ENCODE peak calls at places on chromosomes 4 and X, in ten cellular contexts. One of them, this sample, is unnamed.

GRCh38 chr4:27154706-27155105 is 294.1 kb downstream of the STIM2 start:
- DNase-seq in neural crest cell: no peak
- DNase-seq in progenitor cell of endocrine pancreas: no peak
- DNase-seq in GM23338: no peak
- DNase-seq in RWPE1: peak
- DNase-seq in glutamatergic neuron: no peak
- DNase-seq in AG09319: no peak
- DNase-seq in AG09309: peak
- DNase-seq in adrenal gland: no peak
- DNase-seq in AG10803: peak
- DNase-seq in this sample: no peak

GRCh38 chrX:132022115-132022862 is 813 bp upstream of the STK26 start:
- DNase-seq in glutamatergic neuron: no peak
- DNase-seq in neural crest cell: no peak
- DNase-seq in progenitor cell of endocrine pancreas: no peak
- DNase-seq in GM23338: peak
- DNase-seq in RWPE1: no peak
- DNase-seq in AG09309: no peak
- DNase-seq in adrenal gland: no peak
- DNase-seq in AG10803: no peak
- DNase-seq in AG09319: no peak
- DNase-seq in this sample: no peak

GRCh38 chrX:101397779-101398178 is 7.0 kb downstream of the RPL36A start:
- DNase-seq in progenitor cell of endocrine pancreas: no peak
- DNase-seq in glutamatergic neuron: no peak
- DNase-seq in AG09309: no peak
- DNase-seq in RWPE1: no peak
- DNase-seq in neural crest cell: no peak
- DNase-seq in GM23338: peak
- DNase-seq in adrenal gland: no peak
- DNase-seq in AG09319: no peak
- DNase-seq in AG10803: no peak
- DNase-seq in this sample: no peak

GRCh38 chrX:98523026-98523425 is 1639.3 kb downstream of the RPA4 start:
- DNase-seq in GM23338: peak
- DNase-seq in glutamatergic neuron: no peak
- DNase-seq in RWPE1: no peak
- DNase-seq in AG10803: no peak
- DNase-seq in AG09309: no peak
- DNase-seq in progenitor cell of endocrine pancreas: no peak
- DNase-seq in AG09319: no peak
- DNase-seq in neural crest cell: no peak
- DNase-seq in adrenal gland: no peak
- DNase-seq in this sample: no peak

GRCh38 chr4:172996571-172997216 is 171.9 kb upstream of the GALNT7 start:
- DNase-seq in neural crest cell: no peak
- DNase-seq in glutamatergic neuron: no peak
- DNase-seq in GM23338: no peak
- DNase-seq in progenitor cell of endocrine pancreas: no peak
- DNase-seq in AG10803: peak
- DNase-seq in AG09319: no peak
- DNase-seq in RWPE1: peak
- DNase-seq in adrenal gland: peak
- DNase-seq in AG09309: no peak
- DNase-seq in this sample: no peak

GRCh38 chrX:39726810-39727209 is 370.9 kb downstream of the BCOR start:
- DNase-seq in glutamatergic neuron: peak
- DNase-seq in progenitor cell of endocrine pancreas: no peak
- DNase-seq in adrenal gland: no peak
- DNase-seq in AG10803: peak
- DNase-seq in GM23338: no peak
- DNase-seq in neural crest cell: no peak
- DNase-seq in AG09309: no peak
- DNase-seq in AG09319: no peak
- DNase-seq in RWPE1: no peak
- DNase-seq in this sample: no peak

GRCh38 chr4:81207793-81208192 is 7.2 kb downstream of the PRKG2 start:
- DNase-seq in AG10803: peak
- DNase-seq in GM23338: no peak
- DNase-seq in RWPE1: peak
- DNase-seq in glutamatergic neuron: no peak
- DNase-seq in neural crest cell: no peak
- DNase-seq in adrenal gland: no peak
- DNase-seq in progenitor cell of endocrine pancreas: no peak
- DNase-seq in AG09319: peak
- DNase-seq in AG09309: peak
- DNase-seq in this sample: peak

GRCh38 chrX:39753296-39753996 is 344.3 kb downstream of the BCOR start:
- DNase-seq in AG09319: no peak
- DNase-seq in glutamatergic neuron: no peak
- DNase-seq in neural crest cell: no peak
- DNase-seq in AG10803: no peak
- DNase-seq in progenitor cell of endocrine pancreas: no peak
- DNase-seq in AG09309: no peak
- DNase-seq in GM23338: peak
- DNase-seq in RWPE1: no peak
- DNase-seq in adrenal gland: no peak
- DNase-seq in this sample: no peak

GRCh38 chr4:16844796-16845586 is 53.5 kb downstream of the LDB2 start:
- DNase-seq in AG09319: no peak
- DNase-seq in AG10803: no peak
- DNase-seq in glutamatergic neuron: no peak
- DNase-seq in progenitor cell of endocrine pancreas: no peak
- DNase-seq in RWPE1: no peak
- DNase-seq in GM23338: no peak
- DNase-seq in AG09309: no peak
- DNase-seq in neural crest cell: no peak
- DNase-seq in adrenal gland: no peak
- DNase-seq in this sample: no peak

GRCh38 chr4:124334119-124334518 is 378.4 kb downstream of the ANKRD50 start:
- DNase-seq in AG09319: peak
- DNase-seq in GM23338: peak
- DNase-seq in AG10803: peak
- DNase-seq in glutamatergic neuron: no peak
- DNase-seq in RWPE1: peak
- DNase-seq in adrenal gland: peak
- DNase-seq in neural crest cell: peak
- DNase-seq in progenitor cell of endocrine pancreas: no peak
- DNase-seq in AG09309: peak
- DNase-seq in this sample: peak

GRCh38 chrX:53357799-53358530 is 64.5 kb downstream of the SMC1A start:
- DNase-seq in AG10803: peak
- DNase-seq in neural crest cell: no peak
- DNase-seq in glutamatergic neuron: no peak
- DNase-seq in adrenal gland: peak
- DNase-seq in AG09309: no peak
- DNase-seq in AG09319: peak
- DNase-seq in GM23338: peak
- DNase-seq in RWPE1: no peak
- DNase-seq in progenitor cell of endocrine pancreas: no peak
- DNase-seq in this sample: no peak

GRCh38 chr4:4693258-4693657 is 151.4 kb upstream of the STX18 start:
- DNase-seq in progenitor cell of endocrine pancreas: no peak
- DNase-seq in neural crest cell: no peak
- DNase-seq in glutamatergic neuron: no peak
- DNase-seq in RWPE1: peak
- DNase-seq in AG09309: no peak
- DNase-seq in adrenal gland: no peak
- DNase-seq in AG10803: peak
- DNase-seq in GM23338: no peak
- DNase-seq in AG09319: no peak
- DNase-seq in this sample: no peak

GRCh38 chr4:60657802-60658201 is 542.3 kb upstream of the ADGRL3 start:
- DNase-seq in glutamatergic neuron: no peak
- DNase-seq in AG10803: no peak
- DNase-seq in neural crest cell: no peak
- DNase-seq in RWPE1: no peak
- DNase-seq in progenitor cell of endocrine pancreas: no peak
- DNase-seq in AG09309: no peak
- DNase-seq in AG09319: no peak
- DNase-seq in adrenal gland: no peak
- DNase-seq in GM23338: no peak
- DNase-seq in this sample: no peak

GRCh38 chr4:115668396-115668795 is 555.0 kb upstream of the NDST4 start:
- DNase-seq in RWPE1: no peak
- DNase-seq in adrenal gland: no peak
- DNase-seq in AG09309: no peak
- DNase-seq in AG09319: no peak
- DNase-seq in GM23338: no peak
- DNase-seq in glutamatergic neuron: no peak
- DNase-seq in progenitor cell of endocrine pancreas: no peak
- DNase-seq in AG10803: no peak
- DNase-seq in neural crest cell: no peak
- DNase-seq in this sample: no peak

GRCh38 chr4:112979881-112980421 is 69.5 kb upstream of the ANK2 start:
- DNase-seq in progenitor cell of endocrine pancreas: no peak
- DNase-seq in neural crest cell: no peak
- DNase-seq in AG09309: no peak
- DNase-seq in glutamatergic neuron: no peak
- DNase-seq in adrenal gland: no peak
- DNase-seq in RWPE1: no peak
- DNase-seq in GM23338: no peak
- DNase-seq in AG10803: no peak
- DNase-seq in AG09319: no peak
- DNase-seq in this sample: no peak

GRCh38 chr4:112978691-112979472 is 70.6 kb upstream of the ANK2 start:
- DNase-seq in neural crest cell: no peak
- DNase-seq in AG09319: no peak
- DNase-seq in progenitor cell of endocrine pancreas: no peak
- DNase-seq in AG10803: peak
- DNase-seq in AG09309: peak
- DNase-seq in adrenal gland: no peak
- DNase-seq in glutamatergic neuron: no peak
- DNase-seq in RWPE1: no peak
- DNase-seq in GM23338: no peak
- DNase-seq in this sample: no peak

GRCh38 chr4:112982677-112983076 is 66.8 kb upstream of the ANK2 start:
- DNase-seq in glutamatergic neuron: no peak
- DNase-seq in GM23338: no peak
- DNase-seq in AG10803: peak
- DNase-seq in adrenal gland: no peak
- DNase-seq in AG09319: no peak
- DNase-seq in neural crest cell: no peak
- DNase-seq in RWPE1: no peak
- DNase-seq in AG09309: no peak
- DNase-seq in progenitor cell of endocrine pancreas: no peak
- DNase-seq in this sample: no peak
- TF ChIP-seq CTCF in glutamatergic neuron: no peak
- TF ChIP-seq CTCF in GM23338: peak
- TF ChIP-seq CTCF in AG10803: no peak
- TF ChIP-seq CTCF in adrenal gland: no peak
- TF ChIP-seq CTCF in AG09319: no peak
- TF ChIP-seq CTCF in neural crest cell: peak
- TF ChIP-seq CTCF in RWPE1: no peak
- TF ChIP-seq CTCF in AG09309: peak
- TF ChIP-seq CTCF in progenitor cell of endocrine pancreas: peak
- TF ChIP-seq CTCF in this sample: no peak

DNA sequence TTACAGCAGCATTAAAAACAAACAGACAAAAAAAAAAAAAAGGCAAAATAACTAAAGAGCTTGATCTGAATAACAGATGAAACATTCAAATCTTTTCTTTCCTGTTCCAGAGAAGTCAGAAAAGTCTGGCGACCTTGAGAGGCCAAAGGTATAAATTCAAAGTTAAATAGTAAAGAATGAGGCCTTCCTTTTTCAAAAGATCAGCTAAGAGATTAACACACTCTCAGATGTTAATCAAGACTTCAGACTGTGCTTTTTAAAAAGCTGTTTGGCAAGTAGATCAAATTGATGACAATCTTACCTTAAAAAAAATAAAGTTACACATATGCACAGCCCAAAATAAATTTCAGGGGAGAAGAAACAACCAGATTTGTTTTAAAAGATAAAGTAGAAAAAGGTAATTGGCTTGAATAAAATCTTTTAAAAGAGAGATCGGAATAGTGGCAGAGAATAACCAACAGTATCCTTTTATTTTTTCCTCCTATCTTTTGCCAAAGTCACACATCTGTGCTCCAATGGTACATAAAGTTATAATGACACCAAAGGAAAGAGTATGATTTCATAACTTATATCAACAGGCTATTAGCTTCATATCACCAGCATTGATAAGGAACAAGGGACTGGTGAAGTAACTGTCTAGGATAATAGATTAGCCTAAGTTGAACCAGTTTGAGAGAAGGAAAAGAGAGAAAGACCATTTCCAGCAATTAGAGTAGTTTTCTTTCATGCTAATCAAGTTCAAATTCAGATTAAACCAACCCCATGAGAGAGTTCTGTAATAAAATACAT is 70.4 kb downstream of the METTL14 start:
- DNase-seq in AG09309: no peak
- DNase-seq in progenitor cell of endocrine pancreas: no peak
- DNase-seq in neural crest cell: no peak
- DNase-seq in glutamatergic neuron: no peak
- DNase-seq in RWPE1: no peak
- DNase-seq in adrenal gland: no peak
- DNase-seq in GM23338: no peak
- DNase-seq in AG10803: no peak
- DNase-seq in AG09319: no peak
- DNase-seq in this sample: no peak
- TF ChIP-seq CTCF in AG09309: no peak
- TF ChIP-seq CTCF in progenitor cell of endocrine pancreas: no peak
- TF ChIP-seq CTCF in neural crest cell: no peak
- TF ChIP-seq CTCF in glutamatergic neuron: no peak
- TF ChIP-seq CTCF in RWPE1: no peak
- TF ChIP-seq CTCF in adrenal gland: no peak
- TF ChIP-seq CTCF in GM23338: no peak
- TF ChIP-seq CTCF in AG10803: no peak
- TF ChIP-seq CTCF in AG09319: no peak
- TF ChIP-seq CTCF in this sample: no peak

GRCh38 chr4:33715996-33716395 is 2528.3 kb downstream of the ARAP2 start:
- DNase-seq in progenitor cell of endocrine pancreas: no peak
- DNase-seq in GM23338: no peak
- DNase-seq in adrenal gland: no peak
- DNase-seq in glutamatergic neuron: no peak
- DNase-seq in AG09309: peak
- DNase-seq in AG09319: peak
- DNase-seq in RWPE1: peak
- DNase-seq in AG10803: peak
- DNase-seq in neural crest cell: no peak
- DNase-seq in this sample: peak

GRCh38 chr4:33709247-33709646 is 2535.1 kb downstream of the ARAP2 start:
- DNase-seq in glutamatergic neuron: no peak
- DNase-seq in AG09319: no peak
- DNase-seq in neural crest cell: no peak
- DNase-seq in RWPE1: no peak
- DNase-seq in progenitor cell of endocrine pancreas: no peak
- DNase-seq in GM23338: no peak
- DNase-seq in AG10803: peak
- DNase-seq in adrenal gland: no peak
- DNase-seq in AG09309: peak
- DNase-seq in this sample: peak

GRCh38 chr4:33714971-33715370 is 2529.3 kb downstream of the ARAP2 start:
- DNase-seq in GM23338: no peak
- DNase-seq in glutamatergic neuron: no peak
- DNase-seq in AG10803: no peak
- DNase-seq in progenitor cell of endocrine pancreas: no peak
- DNase-seq in neural crest cell: no peak
- DNase-seq in AG09319: no peak
- DNase-seq in AG09309: peak
- DNase-seq in adrenal gland: no peak
- DNase-seq in RWPE1: no peak
- DNase-seq in this sample: no peak
- TF ChIP-seq CTCF in GM23338: no peak
- TF ChIP-seq CTCF in glutamatergic neuron: no peak
- TF ChIP-seq CTCF in AG10803: no peak
- TF ChIP-seq CTCF in progenitor cell of endocrine pancreas: no peak
- TF ChIP-seq CTCF in neural crest cell: no peak
- TF ChIP-seq CTCF in AG09319: no peak
- TF ChIP-seq CTCF in AG09309: no peak
- TF ChIP-seq CTCF in adrenal gland: no peak
- TF ChIP-seq CTCF in RWPE1: no peak
- TF ChIP-seq CTCF in this sample: no peak

GRCh38 chr4:183600189-183600685 is 58.7 kb downstream of the RWDD4 start:
- DNase-seq in glutamatergic neuron: no peak
- DNase-seq in neural crest cell: no peak
- DNase-seq in adrenal gland: no peak
- DNase-seq in AG09309: no peak
- DNase-seq in GM23338: peak
- DNase-seq in AG09319: no peak
- DNase-seq in RWPE1: no peak
- DNase-seq in AG10803: no peak
- DNase-seq in progenitor cell of endocrine pancreas: no peak
- DNase-seq in this sample: no peak
- TF ChIP-seq CTCF in glutamatergic neuron: no peak
- TF ChIP-seq CTCF in neural crest cell: peak
- TF ChIP-seq CTCF in adrenal gland: no peak
- TF ChIP-seq CTCF in AG09309: peak
- TF ChIP-seq CTCF in GM23338: peak
- TF ChIP-seq CTCF in AG09319: peak
- TF ChIP-seq CTCF in RWPE1: no peak
- TF ChIP-seq CTCF in AG10803: peak
- TF ChIP-seq CTCF in progenitor cell of endocrine pancreas: peak
- TF ChIP-seq CTCF in this sample: peak